ENCODE peak calls at places on chromosomes 6 and 20, in ten cellular contexts. One of them, this sample, is unnamed.

GRCh38 chr6:111552241-111552744 is 53.4 kb downstream of the TRAF3IP2 start:
- DNase-seq in H1: peak
- DNase-seq in breast epithelium: no peak
- DNase-seq in A549: no peak
- DNase-seq in vagina: no peak
- DNase-seq in body of pancreas: peak
- DNase-seq in spleen: no peak
- DNase-seq in heart left ventricle: no peak
- DNase-seq in right lobe of liver: no peak
- DNase-seq in HCT116: no peak
- DNase-seq in this sample: peak

GRCh38 chr6:140921366-140922226 is 1211.1 kb upstream of the GJE1 start:
- DNase-seq in HCT116: peak
- DNase-seq in vagina: no peak
- DNase-seq in spleen: no peak
- DNase-seq in body of pancreas: no peak
- DNase-seq in heart left ventricle: no peak
- DNase-seq in H1: peak
- DNase-seq in right lobe of liver: no peak
- DNase-seq in breast epithelium: no peak
- DNase-seq in A549: peak
- DNase-seq in this sample: no peak

GRCh38 chr20:32445539-32446273 is 87.6 kb downstream of the ASXL1 start:
- DNase-seq in HCT116: no peak
- DNase-seq in H1: no peak
- DNase-seq in A549: no peak
- DNase-seq in spleen: no peak
- DNase-seq in body of pancreas: no peak
- DNase-seq in breast epithelium: no peak
- DNase-seq in vagina: no peak
- DNase-seq in heart left ventricle: no peak
- DNase-seq in right lobe of liver: no peak
- DNase-seq in this sample: no peak

GRCh38 chr6:143949962-143950361 is 58.1 kb downstream of the PLAGL1 start:
- DNase-seq in HCT116: no peak
- DNase-seq in breast epithelium: no peak
- DNase-seq in spleen: no peak
- DNase-seq in A549: no peak
- DNase-seq in H1: no peak
- DNase-seq in vagina: no peak
- DNase-seq in right lobe of liver: no peak
- DNase-seq in heart left ventricle: no peak
- DNase-seq in body of pancreas: no peak
- DNase-seq in this sample: no peak

GRCh38 chr20:40493551-40493950 is 195.5 kb downstream of the MAFB start:
- DNase-seq in right lobe of liver: no peak
- DNase-seq in breast epithelium: no peak
- DNase-seq in A549: no peak
- DNase-seq in body of pancreas: no peak
- DNase-seq in H1: no peak
- DNase-seq in HCT116: peak
- DNase-seq in spleen: no peak
- DNase-seq in heart left ventricle: no peak
- DNase-seq in vagina: no peak
- DNase-seq in this sample: no peak

GRCh38 chr6:138622967-138623366 is 123.7 kb upstream of the NHSL1 start:
- DNase-seq in vagina: no peak
- DNase-seq in A549: peak
- DNase-seq in body of pancreas: no peak
- DNase-seq in H1: no peak
- DNase-seq in HCT116: no peak
- DNase-seq in spleen: no peak
- DNase-seq in heart left ventricle: no peak
- DNase-seq in right lobe of liver: no peak
- DNase-seq in breast epithelium: no peak
- DNase-seq in this sample: no peak

GRCh38 chr6:156437084-156437879 is 339.9 kb upstream of the ARID1B start:
- DNase-seq in vagina: no peak
- DNase-seq in HCT116: no peak
- DNase-seq in breast epithelium: no peak
- DNase-seq in spleen: no peak
- DNase-seq in A549: no peak
- DNase-seq in body of pancreas: no peak
- DNase-seq in heart left ventricle: no peak
- DNase-seq in right lobe of liver: no peak
- DNase-seq in H1: no peak
- DNase-seq in this sample: no peak

GRCh38 chr6:111057074-111057752 is 30.1 kb upstream of the SLC16A10 start:
- DNase-seq in vagina: no peak
- DNase-seq in body of pancreas: no peak
- DNase-seq in right lobe of liver: no peak
- DNase-seq in spleen: no peak
- DNase-seq in heart left ventricle: no peak
- DNase-seq in breast epithelium: no peak
- DNase-seq in A549: peak
- DNase-seq in HCT116: peak
- DNase-seq in H1: no peak
- DNase-seq in this sample: no peak

GRCh38 chr6:14975124-14975815 is 270.6 kb upstream of the JARID2 start:
- DNase-seq in A549: no peak
- DNase-seq in body of pancreas: no peak
- DNase-seq in heart left ventricle: no peak
- DNase-seq in HCT116: no peak
- DNase-seq in H1: no peak
- DNase-seq in right lobe of liver: no peak
- DNase-seq in vagina: no peak
- DNase-seq in spleen: no peak
- DNase-seq in breast epithelium: no peak
- DNase-seq in this sample: no peak

GRCh38 chr6:140403020-140403419 is 1028.6 kb upstream of the CITED2 start:
- DNase-seq in H1: no peak
- DNase-seq in heart left ventricle: no peak
- DNase-seq in HCT116: no peak
- DNase-seq in spleen: no peak
- DNase-seq in vagina: no peak
- DNase-seq in body of pancreas: no peak
- DNase-seq in breast epithelium: no peak
- DNase-seq in right lobe of liver: no peak
- DNase-seq in A549: no peak
- DNase-seq in this sample: no peak

DNA sequence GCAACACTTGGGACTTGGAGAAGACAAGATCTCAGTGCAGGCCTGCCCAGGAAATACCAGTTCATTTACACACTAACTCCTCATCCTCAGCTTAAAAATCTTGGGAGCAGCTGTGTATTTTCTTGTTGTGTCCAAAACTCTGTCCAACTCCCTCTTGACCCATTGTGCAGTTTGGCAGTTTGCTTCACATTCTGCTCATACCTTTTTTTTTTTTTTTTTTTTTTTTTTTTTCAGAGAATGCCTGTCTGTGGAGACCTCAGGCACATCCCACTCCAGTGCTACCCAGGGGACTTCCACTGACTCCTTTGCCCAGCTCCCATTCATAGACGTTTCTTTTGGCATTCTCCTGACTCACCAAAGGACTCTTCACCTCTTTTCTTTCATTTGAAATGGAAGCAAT is 265.8 kb upstream of the TCF21 start:
- DNase-seq in A549: peak
- DNase-seq in vagina: no peak
- DNase-seq in spleen: no peak
- DNase-seq in body of pancreas: no peak
- DNase-seq in breast epithelium: no peak
- DNase-seq in HCT116: no peak
- DNase-seq in heart left ventricle: no peak
- DNase-seq in H1: no peak
- DNase-seq in right lobe of liver: no peak
- DNase-seq in this sample: peak
- H3K27ac ChIP-seq in A549: peak
- H3K27ac ChIP-seq in vagina: no peak
- H3K27ac ChIP-seq in spleen: peak
- H3K27ac ChIP-seq in body of pancreas: no peak
- H3K27ac ChIP-seq in breast epithelium: no peak
- H3K27ac ChIP-seq in HCT116: peak
- H3K27ac ChIP-seq in heart left ventricle: no peak
- H3K27ac ChIP-seq in H1: no peak
- H3K27ac ChIP-seq in right lobe of liver: no peak
- H3K27ac ChIP-seq in this sample: peak

DNA sequence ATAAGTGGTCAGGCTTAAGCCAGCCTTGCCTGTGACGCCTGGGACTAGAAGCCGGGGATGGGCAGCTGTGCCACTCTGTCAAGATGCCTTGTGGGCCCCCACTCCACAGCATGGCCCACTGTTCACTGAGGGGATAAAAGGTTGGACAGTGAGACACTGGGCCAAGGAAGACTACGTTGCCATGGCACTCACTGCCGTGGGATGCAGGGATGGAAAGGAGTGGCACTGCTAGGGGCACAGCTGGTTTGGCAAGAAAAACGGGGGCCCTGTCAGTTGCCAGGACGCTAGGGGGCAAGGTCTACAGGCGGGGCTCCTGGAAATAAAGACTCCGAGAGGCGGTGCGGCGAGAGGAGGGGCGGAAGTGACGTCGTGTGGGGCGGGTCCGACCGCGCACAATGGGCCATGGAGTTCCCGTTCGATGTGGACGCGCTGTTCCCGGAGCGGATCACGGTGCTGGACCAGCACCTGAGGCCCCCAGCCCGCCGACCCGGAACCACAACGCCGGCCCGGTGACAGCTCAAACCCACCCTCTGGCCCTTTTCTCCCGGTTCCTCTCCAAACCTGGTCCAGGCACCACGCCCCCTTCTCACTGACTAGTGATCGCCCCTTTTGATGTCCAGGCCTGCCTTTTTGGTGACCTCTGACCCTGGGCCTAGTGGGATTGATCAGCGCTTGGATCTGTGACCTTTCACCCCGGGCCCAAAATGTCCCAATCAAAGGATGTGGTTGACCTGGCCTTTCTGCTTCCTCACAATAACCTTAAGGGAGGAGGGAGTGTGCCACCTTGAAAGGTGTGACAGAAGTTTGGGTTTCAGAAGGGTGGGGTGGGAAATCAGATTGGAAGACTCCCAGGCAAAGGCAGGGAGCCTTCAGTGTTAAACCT is at the start of gene ATAT1:
- DNase-seq in spleen: peak
- DNase-seq in body of pancreas: peak
- DNase-seq in right lobe of liver: peak
- DNase-seq in vagina: no peak
- DNase-seq in heart left ventricle: peak
- DNase-seq in H1: peak
- DNase-seq in breast epithelium: peak
- DNase-seq in HCT116: peak
- DNase-seq in A549: peak
- DNase-seq in this sample: peak
- TF ChIP-seq POLR2A in spleen: no peak
- TF ChIP-seq POLR2A in body of pancreas: peak
- TF ChIP-seq POLR2A in right lobe of liver: peak
- TF ChIP-seq POLR2A in vagina: no peak
- TF ChIP-seq POLR2A in heart left ventricle: no peak
- TF ChIP-seq POLR2A in H1: peak
- TF ChIP-seq POLR2A in breast epithelium: no peak
- TF ChIP-seq POLR2A in HCT116: peak
- TF ChIP-seq POLR2A in A549: peak
- TF ChIP-seq POLR2A in this sample: peak

DNA sequence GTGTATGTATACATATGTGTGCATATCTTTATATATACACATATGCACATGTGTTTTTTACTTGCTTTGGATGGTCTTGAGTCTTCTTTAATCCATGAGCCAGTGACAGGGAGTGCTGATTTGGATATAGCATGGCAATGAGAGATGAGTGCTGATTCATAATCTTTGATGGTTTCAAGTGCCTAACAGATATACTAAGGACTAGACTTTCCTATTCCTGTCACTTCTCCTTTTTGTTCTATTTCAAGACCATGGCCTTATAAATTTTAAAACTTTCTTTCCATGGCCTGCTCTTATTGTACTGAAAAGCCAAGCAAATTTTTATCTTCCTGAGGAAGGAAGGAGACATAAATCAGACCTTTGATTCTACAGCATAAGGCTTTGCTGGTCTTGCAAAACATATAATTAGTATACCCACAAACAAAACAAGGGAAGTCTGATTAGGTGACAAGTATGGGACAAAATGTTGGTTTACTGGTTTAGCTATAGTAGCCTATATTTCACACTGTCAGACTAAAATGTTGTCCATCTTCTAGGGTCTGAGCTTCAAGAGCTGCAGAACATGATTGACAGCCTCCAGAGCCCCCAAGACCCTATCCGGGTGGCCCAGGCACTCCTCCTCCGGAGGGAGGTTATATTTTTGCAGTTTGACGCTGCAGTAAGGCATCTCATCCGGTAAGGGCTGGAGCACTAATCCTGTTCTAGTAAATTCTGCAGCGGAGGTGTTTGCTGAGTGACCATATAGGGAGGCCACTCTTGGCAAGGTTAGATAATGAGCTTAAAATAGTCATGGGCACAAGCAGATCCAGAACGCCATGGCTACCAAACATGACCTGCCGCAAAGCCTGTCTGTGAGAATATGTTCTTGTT is 82.3 kb downstream of the CD164 start:
- DNase-seq in HCT116: no peak
- DNase-seq in right lobe of liver: no peak
- DNase-seq in heart left ventricle: no peak
- DNase-seq in H1: no peak
- DNase-seq in A549: no peak
- DNase-seq in body of pancreas: peak
- DNase-seq in breast epithelium: no peak
- DNase-seq in spleen: no peak
- DNase-seq in vagina: no peak
- DNase-seq in this sample: no peak
- TF ChIP-seq CTCF in HCT116: no peak
- TF ChIP-seq CTCF in right lobe of liver: no peak
- TF ChIP-seq CTCF in heart left ventricle: no peak
- TF ChIP-seq CTCF in H1: no peak
- TF ChIP-seq CTCF in A549: no peak
- TF ChIP-seq CTCF in body of pancreas: no peak
- TF ChIP-seq CTCF in breast epithelium: no peak
- TF ChIP-seq CTCF in spleen: no peak
- TF ChIP-seq CTCF in vagina: no peak
- TF ChIP-seq CTCF in this sample: no peak

DNA sequence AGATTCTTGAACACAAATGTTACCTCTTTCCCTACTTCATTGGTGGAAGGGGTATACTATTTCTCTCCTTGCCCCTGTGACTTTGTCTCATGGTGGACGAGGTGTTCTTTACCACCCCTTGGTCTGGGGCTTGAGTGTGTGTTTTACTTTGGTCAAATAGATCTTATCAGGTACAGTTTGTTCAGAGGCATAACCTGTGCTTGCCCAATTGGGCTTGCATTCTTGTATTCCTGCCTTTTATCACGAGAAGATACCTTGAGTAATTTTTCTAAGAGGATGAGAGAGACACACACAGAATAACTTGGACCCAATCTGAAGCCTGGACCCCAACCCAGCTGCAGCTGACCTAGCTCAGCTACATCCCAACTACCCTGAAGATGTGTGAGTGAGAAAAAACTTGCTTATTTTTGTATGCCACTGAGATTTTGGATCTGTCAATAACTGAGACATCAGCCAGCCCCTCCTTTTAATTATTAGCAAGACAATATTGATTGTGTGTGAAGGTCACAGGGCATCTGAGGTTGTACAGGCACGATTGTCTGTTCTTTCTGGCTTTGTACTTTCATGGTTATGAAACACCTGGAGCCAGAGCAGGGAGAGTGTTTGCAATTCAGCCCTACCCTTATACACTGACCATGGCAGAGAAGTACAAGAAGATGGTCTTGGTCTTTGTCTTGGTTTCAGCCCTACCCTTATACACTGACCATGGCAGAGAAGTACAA is 204.7 kb upstream of the SLC35B3 start:
- DNase-seq in breast epithelium: no peak
- DNase-seq in spleen: no peak
- DNase-seq in right lobe of liver: no peak
- DNase-seq in vagina: no peak
- DNase-seq in body of pancreas: no peak
- DNase-seq in HCT116: no peak
- DNase-seq in A549: no peak
- DNase-seq in heart left ventricle: no peak
- DNase-seq in H1: no peak
- DNase-seq in this sample: no peak
- H3K27ac ChIP-seq in breast epithelium: no peak
- H3K27ac ChIP-seq in spleen: no peak
- H3K27ac ChIP-seq in right lobe of liver: no peak
- H3K27ac ChIP-seq in vagina: no peak
- H3K27ac ChIP-seq in body of pancreas: no peak
- H3K27ac ChIP-seq in HCT116: no peak
- H3K27ac ChIP-seq in A549: no peak
- H3K27ac ChIP-seq in heart left ventricle: no peak
- H3K27ac ChIP-seq in H1: no peak
- H3K27ac ChIP-seq in this sample: no peak

This sample was measured in ovary.